ENCODE peak calls at places on chromosomes 3 and 15, in four cellular contexts. S is H1, U is HepG2, L is GM12878. G is an unnamed sample.

GRCh38 chr3:13612829-13613228 is 63.9 kb downstream of the FBLN2 start:
- DNase-seq in S (no peak), U (peak), L (no peak), G (peak)

GRCh38 chr3:100496711-100497261 is 4.4 kb downstream of the TMEM45A start:
- DNase-seq in S (no peak), U (peak), L (peak), G (no peak)

GRCh38 chr3:128497305-128498126 is 4.5 kb upstream of the GATA2 start:
- DNase-seq in S (peak), U (no peak), L (no peak), G (peak)

GRCh38 chr3:11154036-11154952 is at the start of gene HRH1:
- DNase-seq in S (peak), U (no peak), L (no peak), G (peak)

GRCh38 chr3:133927543-133928066 is 31.9 kb upstream of the RAB6B start:
- DNase-seq in S (peak), U (no peak), L (no peak), G (peak)

GRCh38 chr15:70775160-70775559 is 11.8 kb upstream of the UACA start:
- DNase-seq in S (no peak), U (no peak), L (no peak), G (no peak)

GRCh38 chr15:41501191-41501917 is 7.7 kb downstream of the ITPKA start:
- DNase-seq in S (peak), U (no peak), L (no peak), G (no peak)

GRCh38 chr3:79056498-79056897 is 711.3 kb downstream of the ROBO1 start:
- DNase-seq in S (no peak), U (no peak), L (no peak), G (no peak)

GRCh38 chr15:71705151-71705550 is 105.2 kb upstream of the NR2E3 start:
- DNase-seq in S (no peak), U (no peak), L (no peak), G (no peak)

GRCh38 chr3:28077566-28077965 is 163.9 kb upstream of the CMC1 start:
- DNase-seq in S (peak), U (peak), L (no peak), G (no peak)

GRCh38 chr3:124829819-124830554 is 57.2 kb downstream of the ITGB5 start:
- DNase-seq in S (no peak), U (peak), L (no peak), G (no peak)

GRCh38 chr3:194265505-194265892 is 85.6 kb downstream of the CPN2 start:
- DNase-seq in S (no peak), U (no peak), L (no peak), G (peak)

GRCh38 chr3:152258448-152259302 is 10.1 kb upstream of the MBNL1 start:
- DNase-seq in S (no peak), U (peak), L (no peak), G (no peak)
- TF ChIP-seq POLR2AphosphoS5 in S (no peak), U (no peak), L (no peak), G (peak)

GRCh38 chr3:156474560-156475389 is 80.1 kb downstream of the SSR3 start:
- DNase-seq in S (no peak), U (no peak), L (no peak), G (no peak)
- H3K4me3 ChIP-seq in S (no peak), U (no peak), L (no peak), G (no peak)

GRCh38 chr15:96330064-96330449 is 443 bp upstream of the NR2F2 start:
- DNase-seq in S (peak), U (no peak), L (no peak), G (no peak)
- TF ChIP-seq POLR2AphosphoS5 in S (no peak), U (no peak), L (no peak), G (no peak)

DNA sequence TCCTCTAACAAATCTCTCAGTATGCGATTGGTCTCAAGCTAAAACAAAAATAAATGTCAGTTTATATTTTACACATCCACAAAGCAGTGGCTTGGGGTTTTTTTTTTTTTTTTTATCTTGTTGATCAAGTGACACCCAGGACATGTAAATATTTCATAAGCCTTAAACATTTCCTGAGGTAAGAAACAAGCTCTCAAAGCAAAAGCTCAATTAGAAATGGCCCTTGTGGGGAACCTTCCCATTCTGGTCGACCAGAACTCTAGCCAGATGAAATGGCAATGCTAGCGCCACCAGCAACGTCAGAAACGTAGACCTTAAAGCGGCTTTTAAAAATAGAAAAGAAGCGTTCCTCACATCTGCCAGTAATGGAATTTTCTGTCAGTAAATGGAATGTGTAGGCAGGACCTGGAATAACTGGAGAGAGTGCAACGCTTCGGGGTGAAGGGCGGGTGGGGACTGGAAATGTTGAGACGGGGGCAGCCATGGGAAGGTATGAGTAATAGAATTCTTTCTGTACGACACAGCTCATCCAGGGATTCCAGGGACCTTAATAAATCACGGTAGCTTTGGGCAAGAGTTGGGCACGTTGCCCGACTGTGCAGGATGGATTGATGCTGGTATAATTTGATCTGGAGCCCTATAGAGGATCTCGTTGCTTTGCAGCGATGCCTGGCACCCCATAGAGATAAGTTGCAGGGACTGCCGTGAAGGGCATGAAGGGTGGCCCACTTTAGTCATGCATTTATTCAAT is 44.4 kb downstream of the BTD start:
- DNase-seq in S (no peak), U (no peak), L (no peak), G (no peak)
- H3K4me3 ChIP-seq in S (no peak), U (no peak), L (no peak), G (no peak)